ENCODE peak calls at places on chromosome 17, in nine cellular contexts. K is left cardiac atrium; J is GM03348; I is Jurkat, Clone E6-1; Z is HEK293T; T is stimulated activated CD8-positive, alpha-beta memory T cell treated with anti-CD3 and anti-CD28 coated beads, Interleukin-4, amount 100 ng/mL, for 4 hours; B is breast epithelium; R is IMR-90; N is NCI-H1092 treated with DMSO at 0.1 percent for 48 hours. X is an unnamed sample.
A peak's percentile ranks its signal among the peaks of the same experiment; 100 is the strongest.

GRCh38 chr17:1998426-1998784 is 26.7 kb downstream of the RTN4RL1 start:
- DNase-seq in T (no peak), K (no peak), N (no peak), B (no peak), Z (no peak), R (no peak), J (no peak), I (no peak), X (no peak)

GRCh38 chr17:20922128-20922670 is 120.6 kb downstream of the USP22 start:
- DNase-seq in R (peak; percentile 52), B (no peak), J (peak; percentile 62), I (no peak), T (no peak), Z (no peak), K (peak; percentile 48), N (no peak), X (peak; percentile 56)

GRCh38 chr17:43406676-43407645 is 8.2 kb downstream of the ARL4D start:
- DNase-seq in K (no peak), I (no peak), R (peak; percentile 84), B (no peak), T (no peak), Z (no peak), J (peak; percentile 78), N (no peak), X (peak; percentile 69)

GRCh38 chr17:83101805-83102480 is 22.5 kb downstream of the METRNL start:
- DNase-seq in R (no peak), K (no peak), Z (no peak), T (no peak), J (peak; percentile 57), I (no peak), N (no peak), B (no peak), X (no peak)

GRCh38 chr17:80990921-80991644 is 558 bp upstream of the CHMP6 start:
- DNase-seq in I (no peak), R (no peak), B (no peak), J (no peak), N (no peak), K (no peak), Z (no peak), T (no peak), X (no peak)

GRCh38 chr17:61444075-61444474 is 8.1 kb upstream of the TBX4 start:
- DNase-seq in J (peak; percentile 2), R (no peak), K (no peak), N (no peak), I (no peak), T (no peak), B (no peak), Z (no peak), X (no peak)

GRCh38 chr17:5769936-5770335 is 185.6 kb upstream of the NLRP1 start:
- DNase-seq in T (no peak), Z (no peak), R (no peak), K (no peak), N (peak; percentile 25), B (no peak), I (no peak), J (no peak), X (peak; percentile 35)

GRCh38 chr17:46135126-46135812 is 58.0 kb downstream of the KANSL1 start:
- DNase-seq in K (no peak), J (no peak), T (no peak), I (no peak), N (no peak), Z (no peak), R (no peak), B (no peak), X (no peak)

GRCh38 chr17:944266-944665 is 35.3 kb downstream of the NXN start:
- DNase-seq in T (no peak), R (no peak), N (no peak), I (no peak), K (no peak), J (no peak), Z (no peak), B (no peak), X (no peak)

GRCh38 chr17:31073411-31073810 is 21.4 kb upstream of the NF1 start:
- DNase-seq in T (no peak), I (no peak), J (no peak), N (no peak), R (no peak), B (no peak), Z (no peak), K (no peak), X (no peak)

GRCh38 chr17:80790021-80790765 is 201.4 kb upstream of the CHMP6 start:
- DNase-seq in K (no peak), I (peak; percentile 73), R (no peak), J (no peak), Z (no peak), N (no peak), T (no peak), B (no peak), X (no peak)

GRCh38 chr17:83109793-83110645 is 30.6 kb downstream of the METRNL start:
- DNase-seq in R (peak; percentile 97), J (peak; percentile 95), K (peak; percentile 97), I (no peak), B (peak; percentile 96), T (no peak), Z (no peak), N (no peak), X (peak; percentile 95)

GRCh38 chr17:65100316-65101140 is 36.6 kb upstream of the RGS9 start:
- DNase-seq in J (peak; percentile 85), R (peak; percentile 47), I (peak; percentile 69), Z (peak; percentile 88), N (peak; percentile 74), K (peak; percentile 91), B (peak; percentile 75), T (peak; percentile 58), X (peak; percentile 39)

GRCh38 chr17:28725660-28726395 is at the start of gene TLCD1:
- DNase-seq in I (no peak), R (peak; percentile 74), Z (peak; percentile 60), N (peak; percentile 78), B (no peak), K (peak; percentile 79), J (peak; percentile 93), T (no peak), X (peak; percentile 57)

GRCh38 chr17:30858556-30859250 is 26.9 kb downstream of the ATAD5 start:
- DNase-seq in N (no peak), Z (no peak), T (no peak), R (peak; percentile 1), I (no peak), B (no peak), J (peak; percentile 27), K (no peak), X (peak; percentile 27)

GRCh38 chr17:55742272-55743102 is 8.4 kb upstream of the PCTP start:
- DNase-seq in Z (no peak), I (no peak), R (no peak), B (no peak), J (no peak), T (no peak), N (no peak), K (no peak), X (no peak)

GRCh38 chr17:19348806-19349205 is 13.7 kb downstream of the B9D1 start:
- DNase-seq in T (no peak), R (no peak), K (no peak), I (no peak), N (no peak), Z (no peak), B (no peak), J (no peak), X (no peak)